ENCODE peak calls at places on chromosomes 4 and X, in six cellular contexts. One of them, this sample, is unnamed.
A peak's percentile ranks its signal among the peaks of the same experiment; 100 is the strongest.

GRCh38 chrX:18039023-18039422 is 177.9 kb upstream of the RAI2 start:
- DNase-seq in transverse colon: no peak
- DNase-seq in A549: no peak
- DNase-seq in suprapubic skin: no peak
- DNase-seq in upper lobe of left lung: no peak
- DNase-seq in stomach: no peak
- DNase-seq in this sample: no peak

GRCh38 chr4:180031330-180031729 is 2211.9 kb upstream of the TENM3 start:
- DNase-seq in A549: no peak
- DNase-seq in stomach: no peak
- DNase-seq in transverse colon: no peak
- DNase-seq in suprapubic skin: no peak
- DNase-seq in upper lobe of left lung: no peak
- DNase-seq in this sample: no peak

GRCh38 chrX:31265383-31265782 is 193.5 kb upstream of the FTHL17 start:
- DNase-seq in suprapubic skin: no peak
- DNase-seq in upper lobe of left lung: no peak
- DNase-seq in A549: no peak
- DNase-seq in stomach: no peak
- DNase-seq in transverse colon: no peak
- DNase-seq in this sample: no peak

GRCh38 chr4:17719106-17719505 is 62.3 kb downstream of the FAM184B start:
- DNase-seq in suprapubic skin: no peak
- DNase-seq in upper lobe of left lung: no peak
- DNase-seq in stomach: no peak
- DNase-seq in A549: no peak
- DNase-seq in transverse colon: no peak
- DNase-seq in this sample: no peak

GRCh38 chr4:170662250-170662649 is 572.5 kb upstream of the AADAT start:
- DNase-seq in suprapubic skin: no peak
- DNase-seq in A549: no peak
- DNase-seq in stomach: no peak
- DNase-seq in transverse colon: no peak
- DNase-seq in upper lobe of left lung: no peak
- DNase-seq in this sample: no peak

GRCh38 chrX:121208563-121208962 is 161.2 kb downstream of the GLUD2 start:
- DNase-seq in stomach: no peak
- DNase-seq in A549: no peak
- DNase-seq in suprapubic skin: no peak
- DNase-seq in upper lobe of left lung: no peak
- DNase-seq in transverse colon: no peak
- DNase-seq in this sample: no peak

GRCh38 chr4:45006078-45006477 is 279.7 kb upstream of the GNPDA2 start:
- DNase-seq in transverse colon: no peak
- DNase-seq in suprapubic skin: no peak
- DNase-seq in upper lobe of left lung: no peak
- DNase-seq in A549: no peak
- DNase-seq in stomach: no peak
- DNase-seq in this sample: no peak

GRCh38 chrX:24702362-24703184 is 8.9 kb downstream of the POLA1 start:
- DNase-seq in transverse colon: no peak
- DNase-seq in suprapubic skin: no peak
- DNase-seq in A549: no peak
- DNase-seq in upper lobe of left lung: no peak
- DNase-seq in stomach: no peak
- DNase-seq in this sample: no peak

GRCh38 chr4:138204507-138204906 is 37.6 kb downstream of the SLC7A11 start:
- DNase-seq in A549: no peak
- DNase-seq in suprapubic skin: no peak
- DNase-seq in stomach: no peak
- DNase-seq in transverse colon: no peak
- DNase-seq in upper lobe of left lung: no peak
- DNase-seq in this sample: no peak

GRCh38 chr4:45063166-45063565 is 336.8 kb upstream of the GNPDA2 start:
- DNase-seq in stomach: no peak
- DNase-seq in transverse colon: no peak
- DNase-seq in suprapubic skin: no peak
- DNase-seq in A549: no peak
- DNase-seq in upper lobe of left lung: no peak
- DNase-seq in this sample: no peak

GRCh38 chr4:159296061-159296460 is 193.2 kb downstream of the RAPGEF2 start:
- DNase-seq in stomach: no peak
- DNase-seq in upper lobe of left lung: no peak
- DNase-seq in A549: no peak
- DNase-seq in transverse colon: no peak
- DNase-seq in suprapubic skin: no peak
- DNase-seq in this sample: no peak

GRCh38 chr4:55865228-55865806 is 11.9 kb downstream of the EXOC1 start:
- DNase-seq in suprapubic skin: no peak
- DNase-seq in upper lobe of left lung: no peak
- DNase-seq in A549: no peak
- DNase-seq in stomach: no peak
- DNase-seq in transverse colon: no peak
- DNase-seq in this sample: no peak

GRCh38 chr4:110149089-110149488 is 49.3 kb downstream of the ELOVL6 start:
- DNase-seq in transverse colon: no peak
- DNase-seq in suprapubic skin: no peak
- DNase-seq in A549: no peak
- DNase-seq in stomach: no peak
- DNase-seq in upper lobe of left lung: no peak
- DNase-seq in this sample: no peak

GRCh38 chr4:73206236-73206635 is 52.4 kb downstream of the ANKRD17 start:
- DNase-seq in upper lobe of left lung: no peak
- DNase-seq in suprapubic skin: no peak
- DNase-seq in transverse colon: no peak
- DNase-seq in A549: no peak
- DNase-seq in stomach: no peak
- DNase-seq in this sample: no peak

GRCh38 chr4:150867148-150867547 is 147.9 kb downstream of the LRBA start:
- DNase-seq in upper lobe of left lung: no peak
- DNase-seq in A549: peak; percentile 58
- DNase-seq in suprapubic skin: no peak
- DNase-seq in stomach: no peak
- DNase-seq in transverse colon: no peak
- DNase-seq in this sample: no peak

GRCh38 chr4:99635601-99636000 is 22.0 kb downstream of the C4orf54 start:
- DNase-seq in A549: no peak
- DNase-seq in stomach: no peak
- DNase-seq in upper lobe of left lung: no peak
- DNase-seq in transverse colon: no peak
- DNase-seq in suprapubic skin: no peak
- DNase-seq in this sample: no peak

GRCh38 chrX:137982791-137983190 is 416.9 kb downstream of the ZIC3 start:
- DNase-seq in A549: no peak
- DNase-seq in suprapubic skin: no peak
- DNase-seq in transverse colon: no peak
- DNase-seq in stomach: no peak
- DNase-seq in upper lobe of left lung: no peak
- DNase-seq in this sample: no peak

GRCh38 chrX:118945921-118946320 is 28.5 kb upstream of the LONRF3 start:
- DNase-seq in transverse colon: no peak
- DNase-seq in stomach: no peak
- DNase-seq in A549: no peak
- DNase-seq in suprapubic skin: no peak
- DNase-seq in upper lobe of left lung: no peak
- DNase-seq in this sample: no peak

GRCh38 chr4:152352645-152353116 is 183.2 kb downstream of the FBXW7 start:
- DNase-seq in stomach: no peak
- DNase-seq in transverse colon: peak; percentile 19
- DNase-seq in suprapubic skin: peak; percentile 67
- DNase-seq in A549: peak; percentile 8
- DNase-seq in upper lobe of left lung: no peak
- DNase-seq in this sample: peak; percentile 61

GRCh38 chr4:123452585-123452984 is 56.0 kb downstream of the SPRY1 start:
- DNase-seq in transverse colon: peak; percentile 46
- DNase-seq in suprapubic skin: no peak
- DNase-seq in stomach: peak; percentile 34
- DNase-seq in upper lobe of left lung: no peak
- DNase-seq in A549: no peak
- DNase-seq in this sample: no peak
- TF ChIP-seq EP300 in transverse colon: no peak
- TF ChIP-seq EP300 in suprapubic skin: no peak
- TF ChIP-seq EP300 in stomach: no peak
- TF ChIP-seq EP300 in upper lobe of left lung: no peak
- TF ChIP-seq EP300 in A549: no peak
- TF ChIP-seq EP300 in this sample: no peak

DNA sequence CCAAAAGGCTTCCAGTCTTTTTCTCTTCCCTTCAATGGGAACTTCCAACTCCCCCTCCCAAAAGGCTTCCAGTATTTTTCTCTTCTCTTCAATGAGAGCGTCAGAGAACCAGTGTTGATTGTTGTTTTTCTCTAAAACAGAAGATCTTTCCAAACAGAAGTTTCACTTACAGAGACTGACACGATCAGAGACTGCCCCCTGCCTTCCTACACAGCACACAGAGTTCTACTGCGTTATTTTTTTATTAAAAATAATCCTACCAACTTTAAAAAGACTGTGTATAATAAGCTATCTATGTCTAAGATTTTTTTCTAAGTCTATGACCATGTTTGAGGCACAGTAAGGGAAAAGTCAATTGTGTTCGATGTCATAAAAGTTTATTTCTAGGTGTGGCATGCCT is 3.5 kb upstream of the HTR2C start:
- DNase-seq in suprapubic skin: no peak
- DNase-seq in stomach: no peak
- DNase-seq in transverse colon: no peak
- DNase-seq in upper lobe of left lung: no peak
- DNase-seq in A549: no peak
- DNase-seq in this sample: no peak
- TF ChIP-seq CTCF in suprapubic skin: no peak
- TF ChIP-seq CTCF in stomach: no peak
- TF ChIP-seq CTCF in transverse colon: no peak
- TF ChIP-seq CTCF in upper lobe of left lung: no peak
- TF ChIP-seq CTCF in A549: no peak
- TF ChIP-seq CTCF in this sample: no peak

DNA sequence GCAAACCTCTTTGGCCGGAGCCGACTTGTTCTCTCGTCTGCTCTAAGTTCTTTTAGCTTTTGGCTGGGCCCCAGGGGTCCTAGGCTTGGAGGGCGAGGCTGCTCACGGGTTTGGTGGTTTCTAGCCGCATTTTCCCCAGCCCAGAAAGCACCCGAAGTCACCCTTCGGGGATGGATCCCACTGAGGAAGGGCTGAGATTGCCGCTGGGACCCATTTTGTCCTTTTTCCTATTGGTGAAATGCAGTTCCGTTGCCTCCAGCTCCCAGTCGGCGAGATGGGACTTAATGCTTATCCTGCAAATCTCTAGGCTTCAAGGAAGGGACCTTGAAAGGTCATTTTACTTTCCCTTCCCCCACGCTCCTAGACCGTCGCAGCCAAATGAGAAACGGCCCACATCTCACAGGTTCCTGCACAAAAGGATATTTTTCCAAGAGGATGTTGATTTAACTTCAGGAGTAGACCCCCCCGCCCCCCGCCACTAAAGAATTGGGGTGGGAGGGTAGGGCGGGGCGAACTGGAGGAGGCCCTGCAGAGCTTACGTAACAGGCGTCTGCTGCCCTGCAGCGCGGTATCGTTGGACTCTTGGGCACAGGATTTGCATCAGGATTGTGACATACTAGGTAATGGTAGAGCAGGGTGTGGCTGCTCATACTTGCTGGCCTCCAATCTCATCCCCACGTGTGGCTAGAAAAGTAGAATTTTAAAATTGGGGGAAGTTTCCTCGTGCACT is 564 bp downstream of the PGK1 start:
- DNase-seq in stomach: peak; percentile 57
- DNase-seq in transverse colon: peak; percentile 70
- DNase-seq in suprapubic skin: peak; percentile 68
- DNase-seq in A549: peak; percentile 35
- DNase-seq in upper lobe of left lung: peak; percentile 21
- DNase-seq in this sample: peak; percentile 37
- TF ChIP-seq POLR2A in stomach: no peak
- TF ChIP-seq POLR2A in transverse colon: no peak
- TF ChIP-seq POLR2A in suprapubic skin: no peak
- TF ChIP-seq POLR2A in A549: no peak
- TF ChIP-seq POLR2A in upper lobe of left lung: no peak
- TF ChIP-seq POLR2A in this sample: no peak

DNA sequence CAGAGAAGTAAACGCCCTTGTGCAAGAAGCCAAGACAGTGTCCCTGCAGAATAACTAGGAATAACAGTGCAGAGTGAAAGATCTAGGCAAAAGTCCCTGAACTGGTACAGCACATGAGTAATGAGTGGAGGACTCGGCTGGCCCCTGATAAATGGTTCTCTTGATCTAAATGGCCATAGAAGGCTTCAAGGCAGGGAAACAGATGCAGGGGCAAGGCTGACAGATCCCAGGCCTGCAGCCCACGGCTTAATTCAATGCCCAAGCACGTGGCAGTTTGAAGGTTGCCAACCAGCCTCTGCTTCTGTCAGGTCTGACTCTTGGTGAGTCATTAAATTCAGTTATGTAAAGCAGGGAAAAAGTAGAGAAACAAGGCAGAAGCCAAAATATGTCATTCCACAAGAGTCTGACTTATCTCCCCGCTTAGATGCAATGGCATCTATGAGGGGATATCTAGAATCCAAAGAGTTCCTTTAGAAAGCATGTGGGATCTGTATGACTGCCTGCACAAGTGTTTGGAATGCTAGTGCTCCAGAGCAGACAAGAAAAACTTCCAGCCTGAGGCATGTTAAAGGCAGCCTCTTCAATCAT is 121.3 kb downstream of the PRDM5 start:
- DNase-seq in upper lobe of left lung: no peak
- DNase-seq in A549: no peak
- DNase-seq in transverse colon: no peak
- DNase-seq in stomach: no peak
- DNase-seq in suprapubic skin: no peak
- DNase-seq in this sample: no peak
- TF ChIP-seq EP300 in upper lobe of left lung: no peak
- TF ChIP-seq EP300 in A549: no peak
- TF ChIP-seq EP300 in transverse colon: no peak
- TF ChIP-seq EP300 in stomach: no peak
- TF ChIP-seq EP300 in suprapubic skin: no peak
- TF ChIP-seq EP300 in this sample: no peak

GRCh38 chrX:21837056-21837455 is 2.4 kb upstream of the MBTPS2 start:
- DNase-seq in A549: no peak
- DNase-seq in upper lobe of left lung: no peak
- DNase-seq in suprapubic skin: no peak
- DNase-seq in transverse colon: no peak
- DNase-seq in stomach: no peak
- DNase-seq in this sample: no peak
- TF ChIP-seq CTCF in A549: no peak
- TF ChIP-seq CTCF in upper lobe of left lung: no peak
- TF ChIP-seq CTCF in suprapubic skin: no peak
- TF ChIP-seq CTCF in transverse colon: no peak
- TF ChIP-seq CTCF in stomach: no peak
- TF ChIP-seq CTCF in this sample: no peak